ENCODE peak calls at places on chromosomes 3 and 15, in four cellular contexts. S is left lung, E is AG09309, A is esophagus squamous epithelium. O is an unnamed sample.

GRCh38 chr3:194508486-194509449 is 22.0 kb upstream of the ATP13A3 start:
- DNase-seq in S (no peak), E (no peak), A (no peak), O (no peak)

GRCh38 chr15:67821784-67822451 is 3.4 kb upstream of the SKOR1 start:
- DNase-seq in S (peak; percentile 36), E (no peak), A (no peak), O (no peak)

GRCh38 chr15:49934487-49934886 is 184.5 kb downstream of the ATP8B4 start:
- DNase-seq in S (no peak), E (no peak), A (no peak), O (no peak)

GRCh38 chr15:72070817-72071447 is 47.0 kb downstream of the MYO9A start:
- DNase-seq in A (no peak), E (no peak), S (no peak), O (no peak)

GRCh38 chr15:37102315-37103021 is 2.1 kb upstream of the MEIS2 start:
- DNase-seq in A (no peak), E (no peak), S (no peak), O (no peak)

GRCh38 chr15:49697121-49697520 is 76.3 kb downstream of the DTWD1 start:
- DNase-seq in S (no peak), A (no peak), E (no peak), O (no peak)

GRCh38 chr3:4985330-4986174 is 6.3 kb downstream of the BHLHE40 start:
- DNase-seq in A (no peak), S (no peak), E (no peak), O (peak; percentile 74)

GRCh38 chr3:34013818-34014576 is 215.6 kb downstream of the PDCD6IP start:
- DNase-seq in E (no peak), A (no peak), S (no peak), O (no peak)

GRCh38 chr3:149879872-149880271 is 66.9 kb downstream of the RNF13 start:
- DNase-seq in S (no peak), A (no peak), E (peak; percentile 41), O (peak; percentile 71)

GRCh38 chr3:100603449-100603848 is 6.0 kb upstream of the ADGRG7 start:
- DNase-seq in E (no peak), A (no peak), S (no peak), O (no peak)

GRCh38 chr3:36813320-36813719 is 49.0 kb upstream of the DCLK3 start:
- DNase-seq in S (no peak), A (no peak), E (no peak), O (no peak)

GRCh38 chr3:20105513-20106280 is 65.5 kb downstream of the KAT2B start:
- DNase-seq in S (no peak), E (no peak), A (no peak), O (no peak)

GRCh38 chr3:184314700-184315505 is 497 bp downstream of the EIF4G1 start:
- DNase-seq in E (no peak), A (peak; percentile 45), S (peak; percentile 92), O (peak; percentile 88)

GRCh38 chr3:49911124-49911420 is 7.4 kb upstream of the MST1R start:
- DNase-seq in E (no peak), S (no peak), A (no peak), O (no peak)

GRCh38 chr15:88894348-88894818 is 961 bp downstream of the HAPLN3 start:
- DNase-seq in A (no peak), S (peak; percentile 85), E (no peak), O (peak; percentile 57)

GRCh38 chr3:159804726-159805410 is 183.8 kb upstream of the IL12A start:
- DNase-seq in A (no peak), S (no peak), E (no peak), O (peak; percentile 83)

GRCh38 chr3:159805411-159805772 is 183.2 kb upstream of the IL12A start:
- DNase-seq in A (no peak), S (no peak), E (no peak), O (no peak)

GRCh38 chr3:159800434-159801121 is 188.1 kb upstream of the IL12A start:
- DNase-seq in S (no peak), E (no peak), A (no peak), O (no peak)

GRCh38 chr3:159803444-159803843 is 185.2 kb upstream of the IL12A start:
- DNase-seq in E (no peak), A (no peak), S (no peak), O (no peak)

DNA sequence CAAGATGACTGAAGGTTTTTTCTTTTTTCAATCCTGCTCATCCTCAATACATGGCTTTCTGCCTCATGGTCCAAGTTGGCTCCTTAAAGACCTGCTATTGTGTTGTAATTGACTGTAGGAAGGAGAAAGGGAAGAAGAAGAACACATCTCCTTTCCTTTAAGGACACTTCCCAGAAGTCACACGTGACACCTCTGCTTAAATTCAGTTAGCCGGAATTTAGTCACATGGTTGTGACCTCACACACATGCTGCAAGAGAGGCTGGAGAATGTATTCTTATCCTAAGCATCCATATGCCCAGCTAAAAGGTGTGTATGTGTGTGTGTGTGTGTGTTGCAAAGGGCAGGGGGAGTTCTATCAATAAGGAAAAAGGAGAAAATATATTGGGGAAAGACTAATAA is 185.8 kb upstream of the IL12A start:
- DNase-seq in E (no peak), A (no peak), S (no peak), O (no peak)
- H3K4me3 ChIP-seq in E (no peak overlapping the region), A (no peak overlapping the region), S (no peak overlapping the region), O (no peak overlapping the region)

GRCh38 chr3:38165722-38166387 is 518 bp downstream of the OXSR1 start:
- DNase-seq in S (no peak), E (no peak), A (no peak), O (peak; percentile 79)

GRCh38 chr3:38164966-38165721 is at the start of gene OXSR1:
- DNase-seq in S (peak; percentile 99), A (peak; percentile 97), E (peak; percentile 99), O (peak; percentile 99)

GRCh38 chr3:38164136-38164965 is 986 bp upstream of the OXSR1 start:
- DNase-seq in A (no peak), E (no peak), S (no peak), O (no peak)

GRCh38 chr3:38158472-38158871 is 6.9 kb upstream of the OXSR1 start:
- DNase-seq in S (no peak), A (no peak), E (no peak), O (no peak)

DNA sequence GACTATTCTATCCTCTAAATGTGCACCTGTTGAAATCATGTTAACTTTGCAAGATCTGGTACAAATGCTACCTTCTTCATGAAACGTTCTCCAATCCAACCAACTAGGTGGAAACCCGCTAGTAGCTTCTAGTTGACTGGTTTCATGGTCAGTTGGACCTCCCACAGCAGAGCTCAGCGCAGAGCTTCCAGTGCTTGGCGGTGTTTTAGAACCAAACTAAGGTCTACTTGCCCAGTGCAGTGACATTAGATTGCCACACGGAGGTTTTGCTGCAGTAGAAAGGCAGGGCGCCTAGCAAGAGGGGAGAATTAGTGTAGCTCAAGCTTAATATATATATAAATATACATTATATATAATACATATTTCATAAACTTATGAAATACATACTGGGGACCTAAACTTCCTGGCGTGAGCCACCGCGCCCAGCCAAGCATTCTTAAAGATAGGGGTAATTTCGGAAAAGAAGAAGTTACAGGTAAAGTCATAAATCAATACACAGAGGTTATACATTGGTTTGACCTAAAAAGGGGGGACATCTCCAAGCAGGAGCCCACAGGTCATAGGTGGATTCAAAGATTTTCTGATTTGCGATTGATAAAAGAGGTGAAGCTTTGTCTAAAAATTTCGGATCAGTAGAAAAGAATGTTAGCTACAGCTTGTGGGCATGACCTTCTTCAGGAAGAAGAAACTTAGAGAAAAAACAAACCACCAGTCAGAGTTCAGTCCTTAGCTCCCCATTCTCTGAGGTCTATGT is 2.0 kb upstream of the OXSR1 start:
- DNase-seq in A (no peak), S (no peak), E (no peak), O (no peak)
- TF ChIP-seq CTCF in A (no peak), S (no peak), E (no peak), O (peak; percentile 5)

GRCh38 chr3:53495091-53495517 is 693 bp downstream of the CACNA1D start:
- DNase-seq in E (no peak), A (no peak), S (no peak), O (no peak)

GRCh38 chr3:53493997-53494791 is at the start of gene CACNA1D:
- DNase-seq in E (no peak), S (peak; percentile 87), A (no peak), O (no peak)

GRCh38 chr3:53495518-53496501 is 1.4 kb downstream of the CACNA1D start:
- DNase-seq in E (no peak), S (peak; percentile 82), A (no peak), O (no peak)

GRCh38 chr3:53498993-53499641 is 4.7 kb downstream of the CACNA1D start:
- DNase-seq in S (no peak), A (no peak), E (no peak), O (no peak)

DNA sequence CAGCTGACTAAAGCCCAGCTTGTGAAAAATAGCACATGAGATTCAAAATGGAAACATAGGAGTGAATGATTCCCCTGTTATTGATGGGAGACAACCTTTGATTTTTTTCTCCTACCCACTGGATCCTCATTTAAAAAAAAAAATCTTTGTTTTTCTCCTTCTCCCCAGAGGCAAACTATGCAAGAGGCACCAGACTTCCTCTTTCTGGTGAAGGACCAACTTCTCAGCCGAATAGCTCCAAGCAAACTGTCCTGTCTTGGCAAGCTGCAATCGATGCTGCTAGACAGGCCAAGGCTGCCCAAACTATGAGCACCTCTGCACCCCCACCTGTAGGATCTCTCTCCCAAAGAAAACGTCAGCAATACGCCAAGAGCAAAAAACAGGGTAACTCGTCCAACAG is 2.6 kb downstream of the CACNA1D start:
- DNase-seq in S (no peak), A (no peak), E (no peak), O (no peak)
- H3K4me3 ChIP-seq in S (no peak overlapping the region), A (no peak overlapping the region), E (no peak overlapping the region), O (no peak overlapping the region)

GRCh38 chr3:30933478-30934207 is 39.2 kb upstream of the GADL1 start:
- DNase-seq in S (no peak), A (no peak), E (no peak), O (no peak)

GRCh38 chr3:30934208-30934550 is 39.7 kb upstream of the GADL1 start:
- DNase-seq in S (no peak), A (no peak), E (peak; percentile 47), O (no peak)
- TF ChIP-seq CTCF in S (peak; percentile 31), A (no peak), E (peak; percentile 76), O (peak; percentile 56)

GRCh38 chr15:40932625-40933519 is 3.7 kb downstream of the DLL4 start:
- DNase-seq in A (no peak), S (no peak), E (no peak), O (no peak)

GRCh38 chr15:40929730-40930429 is 740 bp downstream of the DLL4 start:
- DNase-seq in A (no peak), E (no peak), S (peak; percentile 90), O (peak; percentile 43)

GRCh38 chr15:40932146-40932545 is 3.0 kb downstream of the DLL4 start:
- DNase-seq in A (no peak), S (no peak), E (no peak), O (no peak)

GRCh38 chr15:40930430-40931299 is 1.5 kb downstream of the DLL4 start:
- DNase-seq in A (no peak), S (peak; percentile 82), E (no peak), O (no peak)

GRCh38 chr15:40931300-40932142 is 2.4 kb downstream of the DLL4 start:
- DNase-seq in S (no peak), E (no peak), A (no peak), O (no peak)
- H3K4me3 ChIP-seq in S (peak overlapping the region; percentile 48), E (no peak overlapping the region), A (peak overlapping the region; percentile 52), O (peak overlapping the region; percentile 50)

DNA sequence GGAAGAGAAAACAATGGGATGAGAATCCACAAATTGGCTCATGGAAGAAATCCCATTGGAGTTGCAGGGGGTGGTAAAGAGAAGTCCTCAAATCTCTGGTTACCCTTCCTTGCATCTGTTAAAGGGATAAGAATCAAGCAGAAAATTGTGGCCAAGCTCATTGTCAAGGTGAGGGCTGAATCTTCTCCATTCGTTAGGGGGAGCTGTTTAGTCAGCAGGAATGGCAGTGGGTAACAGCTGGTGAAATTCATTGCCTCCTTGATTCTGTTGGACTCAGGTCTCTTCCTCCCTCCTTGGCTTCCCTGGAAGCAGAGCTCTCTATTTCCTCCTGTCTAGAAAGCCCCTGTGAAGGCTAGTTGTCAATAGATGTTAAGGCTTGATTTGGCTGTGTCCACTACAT is 343.1 kb upstream of the SEMA6D start:
- DNase-seq in S (no peak), A (no peak), E (no peak), O (no peak)
- TF ChIP-seq CTCF in S (no peak), A (no peak), E (peak; percentile 29), O (no peak)